ENCODE peak calls at places on chromosomes 16 and 17, in four cellular contexts. One of them, this sample, is unnamed.

GRCh38 chr16:27625050-27625697 is 75.2 kb downstream of the KATNIP start:
- DNase-seq in K562: no peak
- DNase-seq in A549: no peak
- DNase-seq in GM12878: no peak
- DNase-seq in this sample: peak

GRCh38 chr16:46859719-46860152 is 24.4 kb upstream of the GPT2 start:
- DNase-seq in GM12878: no peak
- DNase-seq in A549: peak
- DNase-seq in K562: peak
- DNase-seq in this sample: peak

GRCh38 chr16:12318661-12319463 is 342.3 kb downstream of the SNX29 start:
- DNase-seq in A549: no peak
- DNase-seq in GM12878: no peak
- DNase-seq in K562: no peak
- DNase-seq in this sample: peak

GRCh38 chr16:85162478-85163277 is 50.4 kb upstream of the CIBAR2 start:
- DNase-seq in A549: no peak
- DNase-seq in GM12878: no peak
- DNase-seq in K562: no peak
- DNase-seq in this sample: peak

GRCh38 chr17:50277357-50277754 is 3.1 kb downstream of the TMEM92 start:
- DNase-seq in K562: no peak
- DNase-seq in GM12878: no peak
- DNase-seq in A549: no peak
- DNase-seq in this sample: no peak

GRCh38 chr17:78168906-78169793 is 769 bp downstream of the SYNGR2 start:
- DNase-seq in K562: peak
- DNase-seq in GM12878: no peak
- DNase-seq in A549: peak
- DNase-seq in this sample: peak

GRCh38 chr17:60305141-60305540 is 86.8 kb downstream of the USP32 start:
- DNase-seq in K562: no peak
- DNase-seq in GM12878: peak
- DNase-seq in A549: no peak
- DNase-seq in this sample: no peak

GRCh38 chr16:30054959-30055553 is 10.5 kb upstream of the ALDOA start:
- DNase-seq in K562: peak
- DNase-seq in A549: peak
- DNase-seq in GM12878: no peak
- DNase-seq in this sample: no peak

GRCh38 chr17:1783834-1784611 is 22.2 kb downstream of the SERPINF1 start:
- DNase-seq in K562: peak
- DNase-seq in GM12878: no peak
- DNase-seq in A549: peak
- DNase-seq in this sample: peak

GRCh38 chr17:43314582-43314981 is 80.8 kb upstream of the RNU2-1 start:
- DNase-seq in A549: no peak
- DNase-seq in K562: no peak
- DNase-seq in GM12878: no peak
- DNase-seq in this sample: no peak

GRCh38 chr16:83845263-83845662 is 37.5 kb downstream of the HSBP1 start:
- DNase-seq in A549: no peak
- DNase-seq in GM12878: no peak
- DNase-seq in K562: no peak
- DNase-seq in this sample: no peak

GRCh38 chr17:75516255-75516618 is at the start of gene TSEN54:
- DNase-seq in K562: peak
- DNase-seq in A549: peak
- DNase-seq in GM12878: peak
- DNase-seq in this sample: peak

GRCh38 chr17:35345926-35346771 is 27.3 kb downstream of the SLFN11 start:
- DNase-seq in K562: peak
- DNase-seq in GM12878: no peak
- DNase-seq in A549: no peak
- DNase-seq in this sample: peak

DNA sequence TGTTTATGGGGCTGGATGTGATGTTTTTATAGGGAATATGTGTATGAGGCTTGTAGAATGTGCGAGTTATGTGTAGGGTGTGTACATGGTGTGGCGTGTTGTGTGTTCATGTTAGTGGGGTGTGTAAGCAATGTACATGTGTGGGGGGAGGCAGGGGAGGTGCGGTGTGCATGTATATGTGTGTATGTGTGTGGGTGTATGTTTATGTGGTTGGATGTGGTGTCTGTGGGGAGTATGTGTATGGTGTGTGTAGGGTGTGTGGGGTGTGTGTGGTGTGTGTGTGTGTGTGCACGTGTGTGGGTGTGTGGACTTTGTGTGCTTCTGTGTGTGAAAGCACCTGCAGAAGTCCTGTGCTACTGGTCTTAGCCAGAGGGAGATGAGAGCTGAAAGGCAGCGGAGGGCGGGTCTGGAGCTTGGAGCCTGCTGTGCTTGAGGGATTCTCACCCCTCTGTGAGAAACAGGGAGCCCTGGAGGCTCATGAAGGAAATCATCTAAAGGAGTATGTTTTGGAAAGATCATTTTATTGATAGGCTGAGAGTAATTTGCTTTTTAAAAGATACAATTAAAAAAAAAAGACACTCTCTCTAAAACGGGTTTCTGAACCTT is 222.7 kb downstream of the HS3ST4 start:
- DNase-seq in K562: no peak
- DNase-seq in GM12878: no peak
- DNase-seq in A549: no peak
- DNase-seq in this sample: no peak
- TF ChIP-seq ELK1 in K562: no peak
- TF ChIP-seq ELK1 in GM12878: no peak
- TF ChIP-seq ELK1 in A549: no peak
- TF ChIP-seq ELK1 in this sample: no peak

GRCh38 chr17:8125196-8125946 is 1.5 kb upstream of the HES7 start:
- DNase-seq in GM12878: peak
- DNase-seq in K562: peak
- DNase-seq in A549: peak
- DNase-seq in this sample: peak

GRCh38 chr17:8122923-8123694 is 797 bp downstream of the HES7 start:
- DNase-seq in K562: no peak
- DNase-seq in A549: peak
- DNase-seq in GM12878: no peak
- DNase-seq in this sample: peak

GRCh38 chr17:8124350-8125195 is 667 bp upstream of the HES7 start:
- DNase-seq in K562: no peak
- DNase-seq in A549: no peak
- DNase-seq in GM12878: no peak
- DNase-seq in this sample: peak

GRCh38 chr17:8122391-8122922 is 1.4 kb downstream of the HES7 start:
- DNase-seq in K562: no peak
- DNase-seq in A549: no peak
- DNase-seq in GM12878: no peak
- DNase-seq in this sample: peak

GRCh38 chr17:8123695-8124349 is at the start of gene HES7:
- DNase-seq in GM12878: no peak
- DNase-seq in K562: no peak
- DNase-seq in A549: no peak
- DNase-seq in this sample: peak
- TF ChIP-seq ELK1 in GM12878: no peak
- TF ChIP-seq ELK1 in K562: no peak
- TF ChIP-seq ELK1 in A549: no peak
- TF ChIP-seq ELK1 in this sample: no peak

GRCh38 chr16:51151951-51152663 is 1.0 kb upstream of the SALL1 start:
- DNase-seq in GM12878: no peak
- DNase-seq in K562: no peak
- DNase-seq in A549: no peak
- DNase-seq in this sample: peak
- TF ChIP-seq ELK1 in GM12878: no peak
- TF ChIP-seq ELK1 in K562: no peak
- TF ChIP-seq ELK1 in A549: no peak
- TF ChIP-seq ELK1 in this sample: no peak

GRCh38 chr17:28849281-28849680 is 5.5 kb upstream of the ERAL1 start:
- DNase-seq in GM12878: no peak
- DNase-seq in A549: no peak
- DNase-seq in K562: peak
- DNase-seq in this sample: no peak
- TF ChIP-seq ELK1 in GM12878: no peak
- TF ChIP-seq ELK1 in A549: no peak
- TF ChIP-seq ELK1 in K562: no peak
- TF ChIP-seq ELK1 in this sample: no peak

GRCh38 chr16:58494981-58495860 is 4.7 kb upstream of the NDRG4 start:
- DNase-seq in K562: peak
- DNase-seq in GM12878: peak
- DNase-seq in A549: peak
- DNase-seq in this sample: peak
- TF ChIP-seq ELK1 in K562: no peak
- TF ChIP-seq ELK1 in GM12878: no peak
- TF ChIP-seq ELK1 in A549: no peak
- TF ChIP-seq ELK1 in this sample: no peak

GRCh38 chr17:17545031-17545820 is 46.3 kb downstream of the PEMT start:
- DNase-seq in GM12878: no peak
- DNase-seq in K562: no peak
- DNase-seq in A549: no peak
- DNase-seq in this sample: peak

GRCh38 chr17:17546399-17547185 is 44.9 kb downstream of the PEMT start:
- DNase-seq in A549: no peak
- DNase-seq in GM12878: no peak
- DNase-seq in K562: no peak
- DNase-seq in this sample: no peak

GRCh38 chr17:17547210-17547764 is 44.2 kb downstream of the PEMT start:
- DNase-seq in K562: no peak
- DNase-seq in GM12878: no peak
- DNase-seq in A549: no peak
- DNase-seq in this sample: no peak

GRCh38 chr17:17548044-17548443 is 43.5 kb downstream of the PEMT start:
- DNase-seq in GM12878: no peak
- DNase-seq in A549: no peak
- DNase-seq in K562: no peak
- DNase-seq in this sample: no peak

GRCh38 chr17:17545984-17546383 is 45.5 kb downstream of the PEMT start:
- DNase-seq in GM12878: no peak
- DNase-seq in A549: no peak
- DNase-seq in K562: no peak
- DNase-seq in this sample: no peak
- TF ChIP-seq ELK1 in GM12878: no peak
- TF ChIP-seq ELK1 in A549: no peak
- TF ChIP-seq ELK1 in K562: no peak
- TF ChIP-seq ELK1 in this sample: no peak

GRCh38 chr17:52170963-52171572 is 12.6 kb upstream of the CA10 start:
- DNase-seq in A549: peak
- DNase-seq in K562: no peak
- DNase-seq in GM12878: no peak
- DNase-seq in this sample: no peak
- TF ChIP-seq ELK1 in A549: no peak
- TF ChIP-seq ELK1 in K562: no peak
- TF ChIP-seq ELK1 in GM12878: no peak
- TF ChIP-seq ELK1 in this sample: no peak

GRCh38 chr17:10197721-10198508 is 491 bp downstream of the GAS7 start:
- DNase-seq in K562: no peak
- DNase-seq in A549: no peak
- DNase-seq in GM12878: no peak
- DNase-seq in this sample: no peak
- TF ChIP-seq ELK1 in K562: no peak
- TF ChIP-seq ELK1 in A549: no peak
- TF ChIP-seq ELK1 in GM12878: no peak
- TF ChIP-seq ELK1 in this sample: no peak

GRCh38 chr16:66677836-66678235 is 18.7 kb downstream of the CMTM4 start:
- DNase-seq in K562: no peak
- DNase-seq in A549: no peak
- DNase-seq in GM12878: no peak
- DNase-seq in this sample: no peak
- TF ChIP-seq ELK1 in K562: no peak
- TF ChIP-seq ELK1 in A549: no peak
- TF ChIP-seq ELK1 in GM12878: no peak
- TF ChIP-seq ELK1 in this sample: no peak

This sample was measured in IMR-90.